ENCODE peak calls at places on chromosome 19, in seven cellular contexts. C, B, V, Z, X, O and T are unnamed samples. For H3K4me1, the result is how much of the 10 kb centered on the place peaks cover.

GRCh38 chr19:38409631-38410133 is 6.8 kb downstream of the FAM98C start:
- DNase-seq in C (no peak), B (no peak), V (no peak), Z (peak), X (no peak), O (no peak), T (no peak)

GRCh38 chr19:50252111-50252886 is 48.9 kb downstream of the MYH14 start:
- DNase-seq in C (peak), B (no peak), V (no peak), Z (no peak), X (no peak), O (peak), T (no peak)

GRCh38 chr19:5803441-5803751 is 1.5 kb upstream of the NRTN start:
- DNase-seq in C (no peak), B (no peak), V (no peak), Z (no peak), X (no peak), O (no peak), T (no peak)

GRCh38 chr19:13429563-13429962 is 76.7 kb downstream of the CACNA1A start:
- DNase-seq in C (no peak), B (no peak), V (no peak), Z (no peak), X (no peak), O (no peak), T (no peak)

GRCh38 chr19:11361037-11361770 is 6.0 kb downstream of the PLPPR2 start:
- DNase-seq in C (peak), B (peak), V (no peak), Z (no peak), X (no peak), O (peak), T (peak)

GRCh38 chr19:30664358-30665058 is 292.3 kb downstream of the ZNF536 start:
- DNase-seq in C (peak), B (peak), V (no peak), Z (peak), X (peak), O (peak), T (no peak)

GRCh38 chr19:51407631-51408131 is 9.8 kb downstream of the SIGLEC10 start:
- DNase-seq in C (peak), B (peak), V (no peak), Z (no peak), X (no peak), O (peak), T (no peak)

GRCh38 chr19:56476671-56477428 is at the start of gene ZNF667:
- DNase-seq in C (peak), B (peak), V (peak), Z (peak), X (peak), O (peak), T (peak)

GRCh38 chr19:38278751-38279150 is 14.4 kb downstream of the SPINT2 start:
- DNase-seq in C (no peak), B (no peak), V (no peak), Z (no peak), X (no peak), O (no peak), T (no peak)

GRCh38 chr19:52034051-52034728 is 6.0 kb upstream of the ZNF614 start:
- DNase-seq in C (no peak), B (no peak), V (no peak), Z (no peak), X (no peak), O (no peak), T (no peak)

GRCh38 chr19:30228726-30229523 is 143.3 kb upstream of the ZNF536 start:
- DNase-seq in C (peak), B (peak), V (no peak), Z (no peak), X (no peak), O (no peak), T (no peak)

GRCh38 chr19:18469245-18470107 is 31.5 kb upstream of the ISYNA1 start:
- DNase-seq in C (peak), B (peak), V (no peak), Z (peak), X (peak), O (peak), T (peak)

GRCh38 chr19:34308381-34309367 is 54.3 kb downstream of the GARRE1 start:
- DNase-seq in C (no peak), B (no peak), V (no peak), Z (no peak), X (no peak), O (no peak), T (no peak)

GRCh38 chr19:17777840-17778620 is 16.9 kb upstream of the B3GNT3 start:
- DNase-seq in C (peak), B (peak), V (no peak), Z (peak), X (peak), O (peak), T (peak)

GRCh38 chr19:57583521-57584416 is at the start of gene ZIK1:
- DNase-seq in C (peak), B (peak), V (peak), Z (peak), X (peak), O (peak), T (peak)

DNA sequence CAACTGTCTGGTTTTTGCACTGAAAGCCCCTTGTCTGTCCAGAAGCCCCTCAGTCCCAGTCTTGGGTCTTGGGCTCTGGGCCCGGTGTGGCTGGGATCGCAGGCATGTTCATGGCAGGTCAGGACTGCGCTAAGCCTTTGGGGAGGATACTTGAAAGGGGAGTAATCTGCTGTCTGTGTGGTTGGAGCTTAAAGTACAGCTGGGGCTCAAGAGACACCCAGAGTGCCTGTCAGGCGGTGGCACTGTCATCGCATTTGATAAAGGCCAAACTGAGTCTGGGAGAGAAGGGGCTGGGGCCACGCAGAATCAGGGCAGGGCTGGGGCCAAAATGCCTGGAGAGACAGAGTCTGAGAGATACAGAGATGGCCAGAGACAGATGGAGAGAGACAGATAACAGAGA is 4.2 kb upstream of the CILP2 start:
- DNase-seq in C (no peak), B (no peak), V (no peak), Z (no peak), X (no peak), O (no peak), T (no peak)
- TF ChIP-seq CTCF in C (no peak), B (no peak), V (no peak), Z (no peak), X (no peak), O (no peak), T (no peak)

GRCh38 chr19:41410655-41411054 is 13.0 kb downstream of the BCKDHA start:
- DNase-seq in C (no peak), B (no peak), V (no peak), Z (no peak), X (no peak), O (no peak), T (no peak)
- H3K4me1 ChIP-seq in C (under half), B (under half), V (under half), Z (half or more), X (under half), O (under half), T (half or more)

GRCh38 chr19:2976609-2977000 is 759 bp upstream of the TLE6 start:
- DNase-seq in C (peak), B (no peak), V (no peak), Z (no peak), X (no peak), O (no peak), T (peak)
- H3K4me3 ChIP-seq in C (peak), B (peak), V (peak), Z (peak), X (peak), O (peak), T (peak)

DNA sequence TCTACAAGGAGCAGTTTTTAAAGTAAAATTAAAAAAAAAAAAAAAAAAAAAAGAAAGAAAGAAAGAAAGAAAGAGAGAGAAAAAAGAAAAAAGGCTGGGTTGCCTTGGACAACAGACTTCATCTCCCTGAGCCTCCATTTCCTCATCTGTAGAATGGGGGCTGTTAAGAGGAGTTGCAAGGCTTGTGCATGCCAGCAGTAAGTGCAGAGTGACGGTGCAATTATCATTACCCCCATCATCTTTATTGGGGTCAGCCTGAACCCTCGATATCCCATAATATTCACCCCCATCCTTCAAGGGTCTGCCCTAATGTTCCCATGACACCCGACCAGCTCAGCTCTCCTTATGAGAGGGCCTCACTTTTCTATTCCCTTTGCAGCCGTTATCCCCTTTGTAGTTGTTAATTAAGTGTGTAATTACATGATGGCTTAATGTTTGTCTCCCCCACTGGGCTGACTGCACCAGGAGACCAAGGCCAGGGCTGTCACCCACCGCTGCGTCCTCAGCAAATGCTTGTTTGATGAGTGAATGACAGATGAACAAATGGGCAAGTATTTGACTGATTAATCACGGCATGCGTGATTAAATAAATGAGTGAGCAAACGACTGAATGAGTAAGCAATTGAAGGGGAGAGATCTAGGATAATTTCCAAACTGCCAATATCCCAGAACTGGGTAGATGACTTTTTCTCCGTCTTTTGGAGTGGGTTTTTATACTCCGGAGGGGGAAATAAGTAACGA is 10.1 kb downstream of the FOSB start:
- DNase-seq in C (peak), B (peak), V (no peak), Z (no peak), X (no peak), O (no peak), T (no peak)
- TF ChIP-seq CTCF in C (no peak), B (no peak), V (no peak), Z (no peak), X (no peak), O (no peak), T (no peak)

GRCh38 chr19:55111238-55111831 is 6.1 kb downstream of the PPP1R12C start:
- DNase-seq in C (no peak), B (no peak), V (no peak), Z (no peak), X (no peak), O (no peak), T (no peak)
- H3K4me1 ChIP-seq in C (under half), B (under half), V (under half), Z (half or more), X (under half), O (under half), T (under half)

GRCh38 chr19:41706741-41707501 is 1.5 kb upstream of the CEACAM5 start:
- DNase-seq in C (peak), B (peak), V (no peak), Z (peak), X (peak), O (peak), T (peak)
- H3K4me3 ChIP-seq in C (no peak), B (no peak), V (no peak), Z (peak), X (no peak), O (no peak), T (no peak)

GRCh38 chr19:22919946-22920345 is 83.0 kb downstream of the ZNF728 start:
- DNase-seq in C (no peak), B (no peak), V (no peak), Z (no peak), X (no peak), O (no peak), T (no peak)
- TF ChIP-seq CTCF in C (no peak), B (no peak), V (no peak), Z (no peak), X (no peak), O (no peak), T (no peak)

DNA sequence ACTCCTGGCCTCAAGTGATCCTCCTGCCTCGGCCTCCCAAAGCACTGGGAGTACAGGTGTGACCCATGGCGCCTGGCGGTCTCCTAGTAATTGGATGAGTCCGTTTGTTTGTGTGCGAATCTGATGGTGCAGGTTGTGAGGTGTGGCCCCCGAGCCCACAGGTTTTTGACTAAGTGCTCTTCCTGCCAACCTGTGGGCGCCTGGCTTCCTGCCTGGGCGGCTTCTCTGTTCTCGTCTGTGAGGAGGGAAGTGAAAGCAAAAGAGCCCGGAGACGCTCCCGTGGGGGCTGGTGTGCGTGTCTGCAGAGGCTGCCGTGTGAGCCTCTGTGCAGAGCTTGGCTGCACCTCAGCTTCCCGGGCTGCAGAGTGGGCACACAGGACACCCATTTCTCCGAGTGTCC is 10.0 kb downstream of the ARHGAP45 start:
- DNase-seq in C (no peak), B (no peak), V (no peak), Z (peak), X (peak), O (peak), T (peak)
- H3K4me1 ChIP-seq in C (under half), B (under half), V (under half), Z (under half), X (under half), O (under half), T (half or more)

GRCh38 chr19:49241769-49242168 is 83.2 kb downstream of the SLC6A16 start:
- DNase-seq in C (no peak), B (no peak), V (no peak), Z (no peak), X (no peak), O (no peak), T (no peak)

GRCh38 chr19:49243726-49244125 is 81.3 kb downstream of the SLC6A16 start:
- DNase-seq in C (no peak), B (no peak), V (no peak), Z (no peak), X (no peak), O (no peak), T (no peak)

GRCh38 chr19:49244256-49244655 is 80.7 kb downstream of the SLC6A16 start:
- DNase-seq in C (no peak), B (no peak), V (no peak), Z (no peak), X (no peak), O (no peak), T (no peak)

DNA sequence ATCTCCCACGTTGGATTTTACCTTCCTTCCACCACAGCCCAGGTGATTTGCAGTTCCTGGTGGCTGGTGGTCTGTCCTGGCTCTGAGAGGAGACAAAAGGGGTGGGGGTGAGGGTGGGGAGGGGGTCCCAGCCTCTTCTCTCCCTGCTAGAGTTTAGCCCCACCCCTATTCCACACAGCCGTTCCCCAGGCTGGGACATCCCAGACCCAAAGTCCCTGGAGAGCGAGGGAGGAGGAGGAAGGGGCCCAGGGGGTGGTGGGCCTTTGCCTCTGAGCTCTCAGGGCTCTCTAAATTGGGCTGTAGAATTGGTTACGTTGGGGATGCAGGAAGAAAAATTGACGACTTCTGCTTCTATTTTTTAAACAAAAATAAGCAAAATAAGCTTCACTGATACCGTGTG is 81.9 kb downstream of the SLC6A16 start:
- DNase-seq in C (peak), B (no peak), V (no peak), Z (no peak), X (no peak), O (no peak), T (no peak)
- H3K4me3 ChIP-seq in C (no peak), B (no peak), V (no peak), Z (no peak), X (no peak), O (no peak), T (no peak)